ENCODE peak calls at places on chromosomes 2 and 18, in four cellular contexts. S is K562, R is HL-60, T is GM12878. Y is an unnamed sample.

GRCh38 chr2:172606285-172606684 is 50.4 kb downstream of the PDK1 start:
- DNase-seq in T (no peak), S (no peak), R (no peak), Y (no peak)

GRCh38 chr2:25374827-25375226 is 33.1 kb upstream of the DNMT3A start:
- DNase-seq in T (no peak), R (no peak), S (no peak), Y (no peak)

GRCh38 chr2:146214394-146214929 is 1630.4 kb upstream of the ACVR2A start:
- DNase-seq in R (no peak), S (no peak), T (no peak), Y (no peak)

GRCh38 chr2:44358498-44358897 is 2.8 kb downstream of the PREPL start:
- DNase-seq in R (no peak), T (peak), S (peak), Y (no peak)

GRCh38 chr18:78174737-78175136 is 804.9 kb upstream of the SALL3 start:
- DNase-seq in T (no peak), S (no peak), R (no peak), Y (no peak)

GRCh38 chr2:181959508-181959907 is 26.1 kb upstream of the PPP1R1C start:
- DNase-seq in T (no peak), S (no peak), R (no peak), Y (no peak)

GRCh38 chr2:85997016-85997970 is 108.4 kb downstream of the POLR1A start:
- DNase-seq in R (no peak), T (no peak), S (peak), Y (no peak)

GRCh38 chr18:68181956-68182355 is 533.0 kb downstream of the TMX3 start:
- DNase-seq in S (no peak), T (no peak), R (no peak), Y (no peak)

GRCh38 chr2:160308915-160309314 is 108.8 kb upstream of the ITGB6 start:
- DNase-seq in T (no peak), S (no peak), R (no peak), Y (no peak)

GRCh38 chr18:46278481-46279465 is 174.6 kb downstream of the HAUS1 start:
- DNase-seq in T (no peak), S (no peak), R (no peak), Y (no peak)

GRCh38 chr18:77059294-77059916 is 73.2 kb downstream of the MBP start:
- DNase-seq in T (no peak), S (peak), R (no peak), Y (no peak)

GRCh38 chr2:217604527-217605279 is 398.1 kb downstream of the TNS1 start:
- DNase-seq in S (no peak), R (no peak), T (no peak), Y (no peak)

GRCh38 chr2:1591978-1592907 is 152.1 kb downstream of the PXDN start:
- DNase-seq in S (peak), T (no peak), R (no peak), Y (no peak)

GRCh38 chr2:67083978-67084377 is 313.2 kb upstream of the ETAA1 start:
- DNase-seq in T (no peak), R (no peak), S (no peak), Y (no peak)

GRCh38 chr18:69948919-69949537 is 1.4 kb upstream of the CD226 start:
- DNase-seq in T (peak), S (peak), R (peak), Y (peak)

GRCh38 chr2:197708331-197708730 is 3.2 kb downstream of the MARS2 start:
- DNase-seq in R (no peak), T (no peak), S (no peak), Y (no peak)

GRCh38 chr2:201357216-201357615 is at the start of gene FLACC1:
- DNase-seq in T (no peak), R (no peak), S (peak), Y (no peak)

GRCh38 chr2:44097322-44097907 is 71.3 kb upstream of the PPM1B start:
- DNase-seq in S (no peak), T (no peak), R (no peak), Y (no peak)

GRCh38 chr2:235966396-235966795 is 201.8 kb downstream of the GBX2 start:
- DNase-seq in T (no peak), S (no peak), R (no peak), Y (no peak)

GRCh38 chr2:73776869-73777519 is 2.9 kb downstream of the DUSP11 start:
- DNase-seq in R (no peak), T (no peak), S (no peak), Y (no peak)

GRCh38 chr2:203418271-203418670 is 90.1 kb downstream of the ABI2 start:
- DNase-seq in S (no peak), R (no peak), T (no peak), Y (no peak)

GRCh38 chr18:8799593-8799992 is 94.2 kb downstream of the MTCL1 start:
- DNase-seq in R (no peak), T (no peak), S (no peak), Y (no peak)

GRCh38 chr2:127422631-127423475 is 4.6 kb downstream of the PROC start:
- DNase-seq in R (no peak), T (no peak), S (no peak), Y (peak)

GRCh38 chr2:100043246-100043890 is 99.0 kb downstream of the AFF3 start:
- DNase-seq in S (no peak), R (no peak), T (no peak), Y (no peak)

GRCh38 chr2:152336103-152336853 is 1.3 kb downstream of the FMNL2 start:
- DNase-seq in R (no peak), S (no peak), T (no peak), Y (peak)

GRCh38 chr2:163574309-163574708 is 161.5 kb downstream of the FIGN start:
- DNase-seq in T (no peak), S (no peak), R (no peak), Y (no peak)

GRCh38 chr2:134919360-134920210 is 963 bp downstream of the CCNT2 start:
- DNase-seq in T (no peak), R (no peak), S (no peak), Y (no peak)

GRCh38 chr18:74598350-74599001 is 806 bp downstream of the ZNF407 start:
- DNase-seq in T (no peak), R (peak), S (peak), Y (peak)

GRCh38 chr2:236215196-236215595 is 47.0 kb upstream of the GBX2 start:
- DNase-seq in R (no peak), T (no peak), S (no peak), Y (no peak)

GRCh38 chr18:54830260-54830659 is 2.0 kb downstream of the RAB27B start:
- DNase-seq in S (no peak), T (no peak), R (no peak), Y (no peak)

GRCh38 chr2:28544405-28544914 is 48.6 kb downstream of the PLB1 start:
- DNase-seq in R (no peak), T (no peak), S (peak), Y (no peak)

GRCh38 chr2:20094142-20094792 is 42.8 kb upstream of the LAPTM4A start:
- DNase-seq in T (no peak), S (no peak), R (no peak), Y (no peak)

GRCh38 chr2:20093263-20094141 is 42.1 kb upstream of the LAPTM4A start:
- DNase-seq in T (no peak), S (peak), R (no peak), Y (no peak)

GRCh38 chr2:20092901-20093235 is 41.4 kb upstream of the LAPTM4A start:
- DNase-seq in T (no peak), R (no peak), S (no peak), Y (no peak)

GRCh38 chr2:20091305-20091991 is 40.0 kb upstream of the LAPTM4A start:
- DNase-seq in R (no peak), T (no peak), S (peak), Y (no peak)

DNA sequence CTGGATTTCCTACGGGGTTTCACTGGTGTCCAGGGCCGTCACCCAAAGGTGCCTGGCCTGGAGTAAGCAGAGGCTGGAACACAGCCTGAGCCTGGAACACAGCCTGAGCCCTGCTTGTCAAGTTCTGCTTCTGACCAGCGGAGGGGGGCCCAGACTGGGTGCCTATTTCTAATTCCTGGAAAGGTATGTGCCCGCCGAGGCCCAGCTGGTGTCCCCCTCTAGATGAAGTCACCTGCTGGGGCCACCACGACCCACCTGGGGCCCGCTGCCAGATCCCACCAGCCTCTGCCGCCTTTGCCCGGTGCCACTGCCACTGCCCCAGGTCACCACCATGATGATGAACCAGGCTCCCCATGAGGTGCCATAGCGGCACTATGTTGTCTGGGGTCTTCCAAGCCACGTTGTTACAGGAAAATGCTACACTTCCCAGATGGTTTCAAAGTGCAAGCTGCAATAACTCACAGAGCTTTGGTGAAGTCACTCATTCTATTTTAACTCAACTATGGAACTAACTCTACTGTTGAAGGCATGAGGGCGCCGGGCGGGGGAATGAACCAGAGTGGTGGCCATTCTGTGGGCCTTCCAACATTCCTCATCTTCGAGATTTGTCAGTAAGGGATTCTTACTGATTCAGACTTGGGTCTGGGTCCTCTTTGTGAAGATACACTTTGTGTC is 40.9 kb upstream of the LAPTM4A start:
- DNase-seq in T (no peak), S (no peak), R (no peak), Y (no peak)
- TF ChIP-seq SPI1 in T (no peak), S (no peak), R (no peak), Y (no peak)

DNA sequence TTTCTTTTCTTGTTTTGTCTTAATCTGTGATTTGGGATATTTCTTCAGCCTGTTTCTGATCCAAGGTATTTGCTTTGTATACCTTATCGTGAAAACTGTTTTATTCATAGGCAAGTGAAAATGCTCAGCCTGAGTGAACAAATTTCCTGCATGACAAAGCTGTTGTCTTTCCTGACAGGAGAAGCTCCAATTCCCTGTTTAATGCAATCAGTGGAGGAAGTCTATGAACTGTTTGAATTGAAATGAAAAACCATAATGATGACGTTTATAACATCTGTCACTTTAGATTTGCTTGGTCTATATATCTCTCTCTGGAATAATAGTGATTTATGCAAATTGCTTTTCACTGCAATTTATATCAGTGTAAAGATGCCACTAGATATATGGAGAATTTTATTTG is 239.4 kb upstream of the HNMT start:
- DNase-seq in S (no peak), R (no peak), T (no peak), Y (no peak)
- TF ChIP-seq POLR2AphosphoS5 in S (no peak), R (no peak), T (no peak), Y (no peak)

GRCh38 chr2:208012449-208012848 is 12.9 kb downstream of the PLEKHM3 start:
- DNase-seq in T (no peak), S (peak), R (no peak), Y (no peak)

GRCh38 chr2:208015475-208015874 is 9.9 kb downstream of the PLEKHM3 start:
- DNase-seq in R (no peak), T (no peak), S (no peak), Y (no peak)

GRCh38 chr2:208006325-208006724 is 19.0 kb downstream of the PLEKHM3 start:
- DNase-seq in T (no peak), S (no peak), R (no peak), Y (no peak)

GRCh38 chr2:208006833-208007232 is 18.5 kb downstream of the PLEKHM3 start:
- DNase-seq in R (no peak), T (no peak), S (no peak), Y (no peak)

GRCh38 chr2:208010501-208010900 is 14.8 kb downstream of the PLEKHM3 start:
- DNase-seq in R (no peak), T (no peak), S (no peak), Y (no peak)
- TF ChIP-seq SPI1 in R (no peak), T (no peak), S (no peak), Y (no peak)

GRCh38 chr2:207624170-207625013 is 802 bp downstream of the METTL21A start:
- DNase-seq in T (no peak), S (peak), R (peak), Y (no peak)
- TF ChIP-seq POLR2AphosphoS5 in T (peak), S (no peak), R (peak), Y (no peak)

DNA sequence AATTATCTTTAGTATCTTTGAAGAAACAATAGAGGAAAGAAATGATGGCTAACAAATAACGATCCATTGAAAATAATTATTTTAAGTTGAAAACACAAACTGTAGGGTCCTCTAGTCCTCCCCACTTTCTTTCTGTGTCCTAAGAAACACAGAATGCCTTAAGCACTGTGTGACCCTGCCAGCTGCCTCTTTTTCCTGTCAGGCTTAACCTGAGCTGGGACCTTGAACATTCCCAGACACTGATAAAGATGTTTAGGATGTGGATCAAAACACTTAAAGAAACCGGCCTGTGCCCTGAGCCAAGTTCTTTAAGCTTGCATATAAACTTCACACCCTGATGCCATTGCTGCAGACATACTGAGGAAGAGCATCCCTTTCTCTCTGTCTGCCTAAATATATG is 755.4 kb upstream of the VRK2 start:
- DNase-seq in T (no peak), R (no peak), S (no peak), Y (no peak)
- TF ChIP-seq SPI1 in T (no peak), R (no peak), S (no peak), Y (no peak)

GRCh38 chr2:121052507-121052906 is 232.5 kb downstream of the TFCP2L1 start:
- DNase-seq in S (no peak), T (no peak), R (no peak), Y (no peak)

GRCh38 chr2:121055501-121055900 is 229.5 kb downstream of the TFCP2L1 start:
- DNase-seq in S (no peak), R (no peak), T (no peak), Y (no peak)

GRCh38 chr2:121052023-121052422 is 233.0 kb downstream of the TFCP2L1 start:
- DNase-seq in R (no peak), T (no peak), S (no peak), Y (no peak)

GRCh38 chr2:121058852-121059558 is 226.0 kb downstream of the TFCP2L1 start:
- DNase-seq in T (no peak), S (no peak), R (no peak), Y (no peak)

GRCh38 chr2:121055088-121055487 is 229.9 kb downstream of the TFCP2L1 start:
- DNase-seq in R (no peak), T (no peak), S (no peak), Y (no peak)
- TF ChIP-seq POLR2AphosphoS5 in R (no peak), T (no peak), S (no peak), Y (no peak)

GRCh38 chr2:174066871-174067270 is 101.7 kb upstream of the SP3 start:
- DNase-seq in R (no peak), S (no peak), T (no peak), Y (no peak)
- TF ChIP-seq SPI1 in R (no peak), S (no peak), T (no peak), Y (no peak)

GRCh38 chr2:42128731-42129486 is 40.2 kb upstream of the EML4 start:
- DNase-seq in R (no peak), T (no peak), S (no peak), Y (no peak)
- TF ChIP-seq POLR2AphosphoS5 in R (no peak), T (no peak), S (no peak), Y (no peak)

GRCh38 chr18:79481041-79481790 is 85.5 kb downstream of the NFATC1 start:
- DNase-seq in S (no peak), R (no peak), T (no peak), Y (no peak)
- TF ChIP-seq SPI1 in S (no peak), R (no peak), T (no peak), Y (no peak)